ENCODE peak calls at places on chromosomes 3 and 15, in nine cellular contexts. Q is brain microvascular endothelial cell; R is psoas muscle; H is breast epithelium; Y is pancreas; O is fibroblast of pulmonary artery; X is choroid plexus epithelial cell; D is mucosa of descending colon; I is CD8-positive, alpha-beta T cell. S is an unnamed sample.

GRCh38 chr15:68770206-68770605 is 50.5 kb downstream of the ANP32A start:
- DNase-seq in Q (no peak), R (no peak), H (no peak), Y (no peak), O (no peak), X (no peak), D (no peak), I (no peak), S (no peak)

GRCh38 chr15:52436971-52437370 is 91.7 kb downstream of the MYO5A start:
- DNase-seq in Q (no peak), R (no peak), H (no peak), Y (no peak), O (no peak), X (no peak), D (no peak), I (no peak), S (peak)

GRCh38 chr3:169144691-169145090 is 518.8 kb downstream of the MECOM start:
- DNase-seq in Q (peak), R (no peak), H (no peak), Y (no peak), O (peak), X (no peak), D (no peak), I (no peak), S (no peak)

GRCh38 chr15:66907826-66908502 is 157.4 kb upstream of the SMAD3 start:
- DNase-seq in Q (no peak), R (peak), H (no peak), Y (no peak), O (peak), X (no peak), D (peak), I (no peak), S (no peak)

GRCh38 chr3:65151660-65152059 is 463.9 kb upstream of the ADAMTS9 start:
- DNase-seq in Q (no peak), R (no peak), H (no peak), Y (no peak), O (no peak), X (no peak), D (no peak), I (no peak), S (no peak)

GRCh38 chr3:43132883-43133743 is 27.2 kb upstream of the POMGNT2 start:
- DNase-seq in Q (no peak), R (no peak), H (no peak), Y (no peak), O (no peak), X (no peak), D (no peak), I (no peak), S (peak)

GRCh38 chr3:32814371-32814770 is 3.4 kb upstream of the TRIM71 start:
- DNase-seq in Q (no peak), R (no peak), H (no peak), Y (no peak), O (no peak), X (no peak), D (no peak), I (no peak), S (no peak)

GRCh38 chr3:80445053-80445452 is 677.3 kb upstream of the ROBO1 start:
- DNase-seq in Q (no peak), R (no peak), H (no peak), Y (no peak), O (no peak), X (no peak), D (no peak), I (no peak), S (no peak)

GRCh38 chr15:78429477-78429876 is 8.5 kb upstream of the IREB2 start:
- DNase-seq in Q (no peak), R (no peak), H (peak), Y (no peak), O (no peak), X (no peak), D (peak), I (no peak), S (no peak)

GRCh38 chr15:74134387-74135027 is 4.1 kb downstream of the ISLR2 start:
- DNase-seq in Q (no peak), R (peak), H (no peak), Y (peak), O (no peak), X (no peak), D (peak), I (no peak), S (no peak)

GRCh38 chr3:138696661-138697370 is 88.2 kb downstream of the FAIM start:
- DNase-seq in Q (no peak), R (no peak), H (no peak), Y (no peak), O (peak), X (peak), D (no peak), I (no peak), S (no peak)

GRCh38 chr3:124886168-124887051 is 755 bp downstream of the ITGB5 start:
- DNase-seq in Q (peak), R (peak), H (peak), Y (peak), O (peak), X (peak), D (peak), I (no peak), S (peak)

DNA sequence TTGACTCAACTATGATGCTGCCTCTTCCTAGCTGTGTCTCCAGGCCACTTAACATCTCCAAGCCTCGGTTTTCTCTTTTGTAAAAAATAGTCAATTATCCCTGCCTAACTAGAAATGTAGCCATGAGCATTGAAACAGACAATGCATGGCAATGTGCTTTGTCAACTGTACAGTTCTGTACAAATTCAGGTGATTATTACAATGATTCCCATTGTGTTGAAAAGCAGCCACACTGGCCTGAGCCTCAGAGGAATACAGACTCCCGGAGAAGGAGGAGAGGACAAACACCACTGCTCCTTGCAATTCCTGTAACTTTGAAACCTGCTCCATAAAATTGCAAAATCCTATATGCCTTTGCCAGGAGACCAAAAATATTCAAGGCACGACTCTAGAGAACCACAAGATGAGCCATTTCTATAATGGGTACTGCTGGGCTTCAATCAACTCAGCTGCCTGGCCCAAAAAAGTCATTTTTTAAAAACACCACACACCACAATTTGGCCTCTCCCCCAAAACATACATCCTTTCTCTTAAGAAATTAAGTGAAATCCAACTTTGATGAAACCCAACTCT is 28.6 kb downstream of the DAPK2 start:
- DNase-seq in Q (no peak), R (no peak), H (no peak), Y (no peak), O (no peak), X (no peak), D (no peak), I (no peak), S (peak)
- H3K4me3 ChIP-seq in Q (no peak), R (no peak), H (no peak), Y (no peak), O (no peak), X (no peak), D (no peak), I (no peak), S (no peak)

DNA sequence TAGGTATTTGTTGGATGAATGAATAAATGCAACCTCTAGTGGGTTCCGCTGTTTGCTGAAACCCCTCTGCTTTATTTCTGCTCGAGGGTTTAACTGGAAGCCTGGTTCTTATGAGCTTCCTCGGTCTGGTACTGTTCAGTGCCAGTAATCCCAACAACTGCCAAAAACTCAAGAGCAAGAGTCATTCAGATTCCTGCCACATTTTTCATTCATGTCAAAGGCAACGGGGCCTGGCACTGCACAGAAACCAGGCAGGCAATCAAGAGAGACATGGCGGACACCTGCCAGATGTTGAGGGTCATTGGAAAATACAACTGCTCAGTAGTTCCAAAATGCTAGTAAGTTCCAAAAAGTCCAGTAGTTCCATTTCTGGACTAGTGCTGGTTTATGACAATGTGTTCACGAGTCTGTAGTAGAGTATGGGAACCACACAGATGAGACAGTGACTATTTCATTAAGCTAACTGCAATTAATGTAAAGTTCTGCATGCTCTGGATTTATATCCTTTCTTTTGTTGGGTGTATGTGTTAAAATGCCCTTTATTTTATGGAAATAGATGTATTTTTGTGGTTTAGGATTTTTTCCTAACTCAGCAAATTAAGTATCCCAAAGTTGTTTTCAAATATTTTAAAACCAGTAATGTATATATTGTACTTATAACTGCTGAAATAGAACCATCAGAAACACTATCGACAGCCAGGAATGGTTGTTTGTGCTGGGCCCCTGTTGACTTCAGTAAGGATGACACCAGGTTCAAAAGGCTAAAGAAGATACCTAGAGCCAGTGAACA is 22.7 kb upstream of the TMEM41A start:
- DNase-seq in Q (no peak), R (no peak), H (no peak), Y (no peak), O (no peak), X (no peak), D (no peak), I (no peak), S (no peak)
- TF ChIP-seq CTCF in Q (no peak), R (no peak), H (no peak), Y (no peak), O (no peak), X (no peak), D (no peak), I (no peak), S (no peak)

GRCh38 chr3:177803495-177803894 is 606.2 kb upstream of the TBL1XR1 start:
- DNase-seq in Q (no peak), R (no peak), H (no peak), Y (no peak), O (no peak), X (no peak), D (no peak), I (no peak), S (no peak)

GRCh38 chr3:177802151-177802900 is 605.0 kb upstream of the TBL1XR1 start:
- DNase-seq in Q (no peak), R (no peak), H (no peak), Y (no peak), O (no peak), X (no peak), D (no peak), I (no peak), S (peak)

GRCh38 chr3:177804032-177804431 is 606.8 kb upstream of the TBL1XR1 start:
- DNase-seq in Q (no peak), R (no peak), H (no peak), Y (no peak), O (no peak), X (no peak), D (no peak), I (no peak), S (no peak)

GRCh38 chr3:177807150-177807875 is 610.0 kb upstream of the TBL1XR1 start:
- DNase-seq in Q (no peak), R (no peak), H (no peak), Y (no peak), O (no peak), X (peak), D (no peak), I (no peak), S (peak)

DNA sequence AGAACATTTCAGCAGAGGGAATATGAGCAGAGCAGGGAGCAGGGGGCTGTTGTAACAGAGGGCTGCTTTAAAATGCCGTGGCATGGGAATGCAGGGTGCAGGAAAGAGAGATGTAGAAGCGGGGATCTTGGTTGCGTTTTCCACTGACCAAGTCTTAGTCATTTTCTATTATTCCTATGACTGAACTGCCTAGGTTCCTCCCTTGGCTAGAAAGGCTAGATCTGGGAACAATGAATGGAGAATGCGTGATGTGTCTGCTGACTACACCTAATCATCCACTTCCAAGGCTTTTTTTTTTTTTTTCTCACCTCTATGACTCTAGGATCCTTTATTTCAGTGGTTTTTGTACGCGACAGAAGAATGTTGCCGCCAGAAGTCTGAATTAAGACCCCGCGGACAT is 607.4 kb upstream of the TBL1XR1 start:
- DNase-seq in Q (no peak), R (no peak), H (no peak), Y (no peak), O (no peak), X (no peak), D (no peak), I (no peak), S (no peak)
- H3K4me3 ChIP-seq in Q (no peak), R (no peak), H (no peak), Y (no peak), O (no peak), X (no peak), D (no peak), I (no peak), S (no peak)

DNA sequence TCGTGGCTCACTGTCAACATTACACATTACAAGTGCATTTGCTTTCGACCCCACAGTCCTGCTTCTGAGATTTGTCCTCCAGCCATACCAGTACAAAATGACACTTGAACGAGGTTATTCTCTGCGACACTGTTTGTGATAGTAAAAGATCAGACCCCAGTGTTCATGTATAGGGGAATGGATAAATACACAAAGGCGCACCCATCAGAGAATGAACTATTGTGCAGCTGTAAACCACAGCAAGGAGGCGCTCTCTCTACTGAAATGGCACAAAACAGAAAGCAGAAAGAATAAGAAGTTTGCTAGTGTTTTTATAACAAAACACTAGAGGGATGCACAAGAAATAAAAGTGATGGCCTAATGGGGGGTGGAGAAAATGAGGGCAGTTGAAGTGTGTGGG is 4.9 kb upstream of the CHSY1 start:
- DNase-seq in Q (no peak), R (no peak), H (no peak), Y (no peak), O (no peak), X (no peak), D (no peak), I (no peak), S (no peak)
- TF ChIP-seq CTCF in Q (peak), R (no peak), H (no peak), Y (no peak), O (peak), X (peak), D (peak), I (no peak), S (peak)

GRCh38 chr3:11288786-11289637 is 16.8 kb downstream of the ATG7 start:
- DNase-seq in Q (peak), R (no peak), H (no peak), Y (no peak), O (peak), X (peak), D (no peak), I (no peak), S (peak)
- H3K4me3 ChIP-seq in Q (no peak), R (no peak), H (no peak), Y (no peak), O (peak), X (no peak), D (no peak), I (no peak), S (no peak)

GRCh38 chr15:37004373-37004869 is 95.9 kb downstream of the MEIS2 start:
- DNase-seq in Q (no peak), R (no peak), H (no peak), Y (no peak), O (no peak), X (no peak), D (no peak), I (no peak), S (no peak)
- TF ChIP-seq CTCF in Q (no peak), R (no peak), H (no peak), Y (no peak), O (no peak), X (no peak), D (no peak), I (no peak), S (no peak)

DNA sequence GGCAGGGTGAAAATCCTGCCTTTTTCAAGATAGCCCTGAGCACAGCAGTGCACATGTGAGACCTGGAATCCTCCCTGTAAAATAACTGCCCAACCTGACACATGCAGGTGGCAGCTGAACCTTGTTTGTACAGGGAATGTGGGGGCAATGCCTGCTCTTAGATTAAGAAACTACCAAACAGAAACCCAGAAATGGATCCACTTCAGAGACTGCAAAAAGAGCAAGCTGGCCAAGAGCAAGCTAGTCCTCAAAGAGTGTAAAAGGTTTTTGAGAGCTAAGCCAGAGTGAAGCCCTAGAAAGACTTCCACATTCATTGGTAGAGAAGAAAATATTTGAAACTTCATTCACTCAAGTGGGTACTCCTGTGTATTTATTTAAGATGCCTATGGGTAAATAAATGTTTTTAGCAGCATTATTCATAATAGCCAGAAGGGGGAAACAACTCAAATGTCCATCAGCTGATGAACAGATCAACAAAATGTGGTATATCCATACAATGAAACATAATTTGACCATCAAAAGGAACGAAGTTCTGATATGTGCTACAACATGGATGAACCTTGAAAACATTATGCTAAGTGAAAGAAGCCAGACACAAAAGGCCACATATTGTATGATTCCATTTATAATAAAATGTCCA is 96.0 kb upstream of the TSC22D2 start:
- DNase-seq in Q (no peak), R (no peak), H (no peak), Y (no peak), O (no peak), X (no peak), D (no peak), I (no peak), S (no peak)
- H3K4me3 ChIP-seq in Q (no peak), R (no peak), H (no peak), Y (no peak), O (no peak), X (no peak), D (no peak), I (no peak), S (no peak)

GRCh38 chr15:99437315-99438221 is 128.2 kb upstream of the MEF2A start:
- DNase-seq in Q (no peak), R (peak), H (no peak), Y (no peak), O (no peak), X (no peak), D (peak), I (no peak), S (no peak)
- TF ChIP-seq CTCF in Q (peak), R (no peak), H (no peak), Y (no peak), O (no peak), X (no peak), D (no peak), I (no peak), S (no peak)

DNA sequence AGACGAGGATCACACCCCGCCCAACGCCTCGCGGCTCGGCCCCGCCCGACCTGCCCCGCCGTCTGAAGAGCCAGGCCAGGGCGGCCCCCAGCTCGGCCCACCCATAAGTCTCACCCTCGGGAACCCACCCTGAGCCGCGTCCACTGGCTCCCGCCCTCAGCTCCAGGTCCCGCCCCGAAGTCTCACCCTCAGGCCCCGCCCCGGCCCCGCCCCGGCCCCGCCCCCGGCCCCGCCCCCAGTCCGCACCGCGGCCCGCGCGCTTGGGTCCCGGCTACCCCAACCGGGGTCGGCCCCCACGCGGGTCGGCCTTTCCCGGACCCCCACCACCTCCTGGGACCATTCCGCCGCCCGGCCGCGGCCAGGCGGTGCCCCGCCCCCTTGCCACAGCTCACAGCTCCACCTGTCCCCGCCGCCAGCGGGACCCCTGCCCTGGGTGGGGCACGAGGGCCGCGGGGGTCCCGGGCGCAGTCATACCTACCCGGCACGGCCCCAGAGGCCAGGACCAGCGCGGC is 490 bp downstream of the CSPG5 start:
- DNase-seq in Q (no peak), R (peak), H (no peak), Y (peak), O (no peak), X (no peak), D (peak), I (no peak), S (no peak)
- H3K4me3 ChIP-seq in Q (peak), R (peak), H (peak), Y (peak), O (peak), X (peak), D (no peak), I (peak), S (peak)